ENCODE peak calls at places on chromosome 15, in five cellular contexts. E is OCI-LY7, Y is mucosa of descending colon, J is mesenchymal stem cell, R is upper lobe of left lung. M is an unnamed sample.

GRCh38 chr15:90915808-90916440 is 12.8 kb downstream of the MAN2A2 start:
- DNase-seq in E (peak; percentile 74), Y (peak; percentile 26), J (peak; percentile 91), R (no peak), M (no peak)

GRCh38 chr15:31228980-31229826 is 97.4 kb upstream of the KLF13 start:
- DNase-seq in E (peak; percentile 91), Y (peak; percentile 83), J (no peak), R (no peak), M (no peak)

GRCh38 chr15:73346735-73347312 is 21.9 kb downstream of the HCN4 start:
- DNase-seq in E (peak; percentile 64), Y (peak; percentile 90), J (peak; percentile 42), R (peak; percentile 64), M (peak; percentile 92)

GRCh38 chr15:29695486-29696167 is 126.6 kb downstream of the TJP1 start:
- DNase-seq in E (peak; percentile 44), Y (no peak), J (no peak), R (no peak), M (peak; percentile 46)

GRCh38 chr15:74123131-74123429 is 7.3 kb upstream of the ISLR2 start:
- DNase-seq in E (peak; percentile 60), Y (no peak), J (no peak), R (no peak), M (peak; percentile 58)

GRCh38 chr15:61517335-61517734 is 288.2 kb upstream of the RORA start:
- DNase-seq in E (no peak), Y (no peak), J (no peak), R (no peak), M (no peak)

GRCh38 chr15:85621096-85621495 is 173.6 kb downstream of the KLHL25 start:
- DNase-seq in E (no peak), Y (no peak), J (no peak), R (no peak), M (no peak)

GRCh38 chr15:73389539-73389938 is 20.8 kb upstream of the HCN4 start:
- DNase-seq in E (no peak), Y (no peak), J (no peak), R (no peak), M (peak; percentile 3)

GRCh38 chr15:100783760-100784492 is 95.7 kb upstream of the ALDH1A3 start:
- DNase-seq in E (no peak), Y (no peak), J (no peak), R (no peak), M (no peak)

GRCh38 chr15:66832679-66833078 is 130.6 kb downstream of the SMAD6 start:
- DNase-seq in E (peak; percentile 28), Y (no peak), J (peak; percentile 47), R (no peak), M (no peak)

GRCh38 chr15:96218623-96219465 is 111.7 kb upstream of the NR2F2 start:
- DNase-seq in E (no peak), Y (no peak), J (no peak), R (no peak), M (no peak)
- H3K4me1 ChIP-seq in E (no peaks in the 10 kb centered on the region), Y (no peaks in the 10 kb centered on the region), J (no peaks in the 10 kb centered on the region), R (no peaks in the 10 kb centered on the region), M (no peaks in the 10 kb centered on the region)

GRCh38 chr15:41780266-41780665 is 6.0 kb downstream of the MAPKBP1 start:
- DNase-seq in E (no peak), Y (no peak), J (peak; percentile 58), R (no peak), M (peak; percentile 41)
- H3K4me3 ChIP-seq in E (peak overlapping the region; percentile 4), Y (no peak overlapping the region), J (no peak overlapping the region), R (no peak overlapping the region), M (no peak overlapping the region)

DNA sequence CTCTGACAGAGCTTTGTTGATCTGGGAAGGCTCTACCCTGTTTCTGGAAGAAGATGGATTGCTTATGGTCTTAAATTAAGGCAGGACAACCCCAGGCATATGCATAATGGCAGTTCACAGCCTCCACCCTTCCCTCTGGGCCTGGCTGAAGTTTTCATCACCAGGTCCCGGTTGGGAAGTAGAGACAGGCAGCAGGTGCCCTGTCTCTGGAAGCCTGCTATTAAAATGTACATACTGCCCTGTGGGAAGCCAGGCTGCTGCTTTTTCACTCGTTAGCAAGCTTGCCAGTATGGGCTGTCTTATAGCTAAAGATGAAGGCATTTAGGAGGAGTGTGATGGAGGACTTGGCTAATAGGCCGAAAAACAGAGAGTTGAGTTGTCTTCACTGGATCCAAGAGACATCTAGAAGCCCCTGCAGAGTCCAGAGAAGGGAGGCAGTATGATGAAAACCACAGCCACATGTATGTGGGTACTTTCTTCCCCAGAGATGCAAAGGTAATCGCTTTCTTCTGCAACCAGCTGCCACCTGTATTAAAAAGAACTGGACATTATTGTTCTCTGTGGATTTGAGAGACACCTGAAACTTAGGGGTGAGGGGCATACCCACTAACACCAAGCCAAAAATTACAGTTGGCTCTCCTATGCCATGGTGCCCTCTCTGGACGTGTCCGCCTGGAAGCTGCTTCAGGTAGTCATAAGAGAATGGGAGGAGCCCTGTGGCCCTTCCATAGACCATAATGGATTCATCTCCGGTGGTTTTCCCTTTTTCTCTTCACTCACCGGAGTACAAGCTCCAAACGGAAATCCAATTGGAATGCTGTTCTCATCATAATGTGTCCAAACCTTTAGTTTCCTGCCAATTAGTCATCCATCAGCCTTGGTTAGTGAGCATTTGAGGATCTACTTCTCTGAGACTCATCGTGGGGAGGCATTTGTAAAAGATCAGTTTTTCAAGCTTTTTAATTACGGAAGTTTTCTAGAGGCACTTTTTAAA is 34.6 kb downstream of the ABHD2 start:
- DNase-seq in E (no peak), Y (no peak), J (no peak), R (no peak), M (no peak)
- H3K4me1 ChIP-seq in E (no peaks in the 10 kb centered on the region), Y (peaks cover 38% of the 10 kb centered on the region), J (peaks cover 8% of the 10 kb centered on the region), R (peaks cover 22% of the 10 kb centered on the region), M (peaks cover 6% of the 10 kb centered on the region)

GRCh38 chr15:83107841-83108181 is 366 bp downstream of the TM6SF1 start:
- DNase-seq in E (peak; percentile 16), Y (no peak), J (no peak), R (no peak), M (no peak)

GRCh38 chr15:83109532-83109931 is 2.1 kb downstream of the TM6SF1 start:
- DNase-seq in E (no peak), Y (no peak), J (no peak), R (peak; percentile 71), M (no peak)

GRCh38 chr15:83110361-83110760 is 2.9 kb downstream of the TM6SF1 start:
- DNase-seq in E (no peak), Y (no peak), J (no peak), R (no peak), M (no peak)

GRCh38 chr15:83106994-83107840 is at the start of gene TM6SF1:
- DNase-seq in E (peak; percentile 69), Y (no peak), J (no peak), R (peak; percentile 90), M (peak; percentile 66)

DNA sequence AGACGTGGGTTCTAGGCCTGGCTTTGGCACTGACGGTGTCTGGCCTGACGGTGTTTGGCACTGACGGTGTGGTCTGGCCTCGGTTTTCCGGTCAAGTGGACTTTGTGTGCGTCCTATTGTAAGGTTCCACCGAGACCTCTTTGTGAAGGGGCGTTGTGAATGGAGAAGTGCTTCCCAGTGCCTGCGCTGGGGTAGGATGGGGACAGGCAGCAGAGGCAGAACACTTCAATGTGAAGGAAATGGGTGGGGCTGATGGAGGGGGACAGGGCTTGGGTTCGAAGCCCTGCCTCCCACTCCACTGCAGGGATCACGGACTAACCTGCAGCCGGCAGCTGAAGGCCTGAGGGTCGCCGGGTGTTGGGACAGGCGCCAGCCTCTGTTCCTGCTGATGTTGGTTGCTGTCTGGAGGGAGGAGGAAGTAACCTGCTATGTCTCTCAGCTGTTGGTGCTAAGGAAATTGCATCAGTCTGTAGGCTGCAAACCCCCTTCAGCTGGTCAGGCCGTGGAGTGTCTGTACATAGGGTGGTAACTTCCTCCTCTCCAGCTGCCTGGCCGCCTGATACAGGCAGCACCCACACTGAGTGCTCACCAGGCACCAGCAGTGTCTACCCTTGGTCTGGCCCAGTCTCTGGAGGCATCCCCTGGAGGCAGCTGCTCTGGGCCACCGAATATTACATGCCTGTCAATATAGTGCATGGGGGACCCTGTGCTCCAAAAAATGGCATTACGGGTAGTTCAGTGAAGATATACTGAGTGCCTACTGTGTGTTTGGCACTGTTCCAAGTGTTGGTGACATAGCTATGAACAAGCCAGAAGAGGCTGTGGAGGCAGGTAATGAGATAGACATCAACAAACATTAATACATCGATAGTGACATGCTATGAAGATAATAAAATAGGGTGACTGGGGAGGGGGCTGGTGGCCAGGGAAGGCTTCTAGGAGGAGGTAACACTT is 1.1 kb downstream of the TM6SF1 start:
- DNase-seq in E (peak; percentile 93), Y (peak; percentile 25), J (peak; percentile 55), R (peak; percentile 81), M (no peak)
- H3K4me3 ChIP-seq in E (peak overlapping the region; percentile 74), Y (no peak overlapping the region), J (no peak overlapping the region), R (peak overlapping the region; percentile 64), M (peak overlapping the region; percentile 46)

M was measured in HAP-1.